ENCODE peak calls at places on chromosomes 6 and 20, in six cellular contexts. H, Z, P, B, D and K are unnamed samples.
A peak's percentile ranks its signal among the peaks of the same experiment; 100 is the strongest.

GRCh38 chr6:170178561-170179477 is 112.1 kb downstream of the DLL1 start:
- ATAC-seq in P (no peak), B (no peak), Z (no peak), D (no peak), H (peak; percentile 58), K (no peak)

GRCh38 chr6:96702626-96703025 is 134.7 kb downstream of the GPR63 start:
- ATAC-seq in H (no peak), B (no peak), D (no peak), P (no peak), Z (no peak), K (no peak)

GRCh38 chr20:4836935-4837334 is 115.2 kb downstream of the PRND start:
- ATAC-seq in B (no peak), Z (peak; percentile 38), P (no peak), H (no peak), D (no peak), K (peak; percentile 67)

GRCh38 chr6:82337688-82338257 is 25.8 kb upstream of the TPBG start:
- ATAC-seq in H (no peak), P (no peak), Z (no peak), B (no peak), D (no peak), K (no peak)

GRCh38 chr6:156256161-156256560 is 521.0 kb upstream of the ARID1B start:
- ATAC-seq in Z (no peak), P (no peak), D (no peak), H (no peak), B (no peak), K (no peak)

GRCh38 chr20:20482453-20482852 is 114.5 kb downstream of the INSM1 start:
- ATAC-seq in Z (no peak), P (peak; percentile 90), D (no peak), H (no peak), B (no peak), K (no peak)

GRCh38 chr20:46699651-46700359 is 9.6 kb upstream of the SLC2A10 start:
- ATAC-seq in H (peak; percentile 58), B (peak; percentile 65), Z (peak; percentile 49), D (peak; percentile 93), P (peak; percentile 83), K (no peak)

GRCh38 chr6:17021539-17021889 is 80.3 kb upstream of the STMND1 start:
- ATAC-seq in P (no peak), Z (no peak), H (no peak), B (no peak), D (no peak), K (no peak)

GRCh38 chr6:53579338-53579737 is 34.4 kb upstream of the GCLC start:
- ATAC-seq in D (no peak), B (no peak), P (no peak), H (no peak), Z (no peak), K (no peak)

GRCh38 chr20:37846573-37846972 is 56.4 kb upstream of the VSTM2L start:
- ATAC-seq in P (peak; percentile 26), Z (no peak), D (no peak), H (no peak), B (no peak), K (no peak)

GRCh38 chr6:156988276-156989158 is 211.3 kb downstream of the ARID1B start:
- ATAC-seq in B (peak; percentile 84), D (peak; percentile 76), Z (no peak), P (peak; percentile 73), H (no peak), K (no peak)

GRCh38 chr6:154555075-154555677 is 44.7 kb upstream of the CNKSR3 start:
- ATAC-seq in B (no peak), P (peak; percentile 41), Z (peak; percentile 93), H (no peak), D (no peak), K (no peak)

GRCh38 chr20:52033313-52033712 is 158.3 kb downstream of the ZFP64 start:
- ATAC-seq in D (peak; percentile 57), B (no peak), H (no peak), Z (no peak), P (no peak), K (no peak)

GRCh38 chr6:129350278-129350677 is 359.7 kb downstream of the ARHGAP18 start:
- ATAC-seq in H (no peak), P (peak; percentile 99), Z (no peak), D (no peak), B (no peak), K (no peak)

GRCh38 chr6:122077603-122078002 is 321.8 kb upstream of the HSF2 start:
- ATAC-seq in Z (no peak), D (no peak), P (no peak), B (peak; percentile 74), H (no peak), K (no peak)

GRCh38 chr6:151548201-151548600 is 54.4 kb downstream of the CCDC170 start:
- ATAC-seq in Z (no peak), B (no peak), H (no peak), P (no peak), D (no peak), K (no peak)

GRCh38 chr6:33190504-33191107 is 1.7 kb downstream of the COL11A2 start:
- ATAC-seq in P (peak; percentile 39), D (no peak), Z (no peak), H (no peak), B (no peak), K (no peak)

GRCh38 chr6:156511051-156511450 is 266.1 kb upstream of the ARID1B start:
- ATAC-seq in B (no peak), D (no peak), H (no peak), Z (no peak), P (no peak), K (no peak)

GRCh38 chr6:115796061-115796460 is 264.6 kb downstream of the FRK start:
- ATAC-seq in Z (no peak), D (no peak), B (no peak), H (no peak), P (no peak), K (no peak)

GRCh38 chr6:113508249-113508648 is 348.9 kb upstream of the MARCKS start:
- ATAC-seq in D (no peak), H (no peak), B (no peak), Z (no peak), P (no peak), K (no peak)

GRCh38 chr6:89184344-89184743 is 32.8 kb downstream of the GABRR1 start:
- ATAC-seq in D (peak; percentile 62), B (no peak), Z (no peak), P (no peak), H (no peak), K (no peak)

GRCh38 chr6:12621766-12622165 is 94.8 kb upstream of the PHACTR1 start:
- ATAC-seq in B (peak; percentile 54), D (no peak), Z (no peak), P (no peak), H (peak; percentile 21), K (no peak)

GRCh38 chr20:46040902-46041535 is 12.0 kb downstream of the SLC12A5 start:
- ATAC-seq in H (no peak), P (peak; percentile 87), B (peak; percentile 81), D (peak; percentile 95), Z (peak; percentile 61), K (no peak)

GRCh38 chr6:90707223-90707622 is 120.4 kb upstream of the MAP3K7 start:
- ATAC-seq in Z (no peak), B (no peak), H (no peak), D (no peak), P (no peak), K (no peak)

GRCh38 chr6:82906951-82907350 is 158.7 kb downstream of the UBE3D start:
- ATAC-seq in P (no peak), H (no peak), Z (no peak), D (no peak), B (no peak), K (no peak)

GRCh38 chr6:12937971-12938370 is 221.4 kb downstream of the PHACTR1 start:
- ATAC-seq in P (no peak), B (no peak), Z (no peak), H (no peak), D (no peak), K (no peak)

GRCh38 chr6:127022297-127022696 is 96.2 kb upstream of the RSPO3 start:
- ATAC-seq in B (no peak), D (no peak), Z (no peak), P (peak; percentile 90), H (no peak), K (no peak)

DNA sequence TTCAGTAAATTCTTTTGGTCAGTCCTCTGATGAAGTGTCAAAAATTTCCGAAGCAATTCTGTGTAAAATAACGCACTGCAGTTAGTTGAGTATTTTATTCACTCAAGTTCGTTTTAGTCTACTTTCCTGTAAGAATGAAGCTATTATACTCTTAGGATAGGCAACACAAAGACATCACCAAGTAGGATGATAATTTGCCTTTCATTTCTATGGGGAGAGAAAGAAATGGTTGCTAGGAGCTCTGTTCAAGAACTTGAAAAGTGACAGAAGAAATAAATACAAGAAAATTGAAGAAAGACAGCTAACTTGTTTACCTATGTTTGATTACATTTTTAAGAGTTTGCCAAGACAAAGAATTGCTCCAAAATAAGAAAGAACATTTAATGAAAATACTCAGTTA is 290.4 kb downstream of the EYS start:
- ATAC-seq in P (no peak), D (no peak), B (no peak), H (no peak), Z (no peak), K (no peak)
- TF ChIP-seq EP300 in P (no peak), D (no peak), B (no peak), H (no peak), Z (no peak), K (no peak)

GRCh38 chr20:57080796-57081195 is 185.6 kb downstream of the BMP7 start:
- ATAC-seq in H (no peak), P (peak; percentile 36), Z (no peak), D (no peak), B (no peak), K (no peak)
- H3K4me1 ChIP-seq in H (no peaks in the 10 kb centered on the region), P (no peaks in the 10 kb centered on the region), Z (no peaks in the 10 kb centered on the region), D (peaks cover 9% of the 10 kb centered on the region), B (no peaks in the 10 kb centered on the region), K (no peaks in the 10 kb centered on the region)

DNA sequence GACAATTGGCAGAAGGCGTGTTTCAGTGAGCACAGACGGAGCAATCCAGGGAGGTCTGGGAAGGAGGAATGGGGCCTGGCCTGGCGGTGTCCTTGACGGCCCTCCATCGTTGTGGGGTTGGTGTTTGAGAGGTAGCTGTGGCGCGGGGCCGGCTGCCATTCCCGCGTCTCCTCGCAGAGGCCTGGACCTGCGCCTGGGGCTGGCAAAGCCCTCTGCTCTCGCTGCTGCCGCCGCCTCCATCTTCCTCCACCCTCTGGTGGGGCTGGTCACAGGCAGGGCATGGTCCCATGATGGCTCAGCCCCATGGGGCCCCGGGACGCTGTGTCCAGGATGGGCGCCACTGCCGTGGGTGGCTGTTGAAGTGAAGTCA is 7.6 kb downstream of the OSBPL2 start:
- ATAC-seq in P (no peak), D (no peak), Z (no peak), B (no peak), H (no peak), K (no peak)
- H3K4me3 ChIP-seq in P (no peak overlapping the region), D (no peak overlapping the region), Z (no peak overlapping the region), B (no peak overlapping the region), H (no peak overlapping the region), K (no peak overlapping the region)

GRCh38 chr20:23358923-23359572 is 2.9 kb upstream of the GZF1 start:
- ATAC-seq in P (no peak), D (no peak), Z (no peak), H (no peak), B (no peak), K (no peak)

GRCh38 chr20:23363257-23363649 is 1.3 kb downstream of the GZF1 start:
- ATAC-seq in D (no peak), P (no peak), Z (no peak), B (peak; percentile 1), H (no peak), K (no peak)

GRCh38 chr20:23362392-23363256 is 642 bp downstream of the GZF1 start:
- ATAC-seq in B (peak; percentile 27), P (peak; percentile 45), H (peak; percentile 38), D (peak; percentile 7), Z (peak; percentile 5), K (no peak)

GRCh38 chr20:23361108-23361650 is 803 bp upstream of the GZF1 start:
- ATAC-seq in D (peak; percentile 17), H (peak; percentile 33), Z (no peak), P (no peak), B (no peak), K (peak; percentile 8)

GRCh38 chr20:23361651-23362391 is at the start of gene GZF1:
- ATAC-seq in P (peak; percentile 82), Z (peak; percentile 71), H (peak; percentile 95), B (peak; percentile 85), D (peak; percentile 85), K (peak; percentile 90)
- TF ChIP-seq EP300 in P (peak; percentile 99), Z (no peak), H (peak; percentile 94), B (peak; percentile 42), D (peak; percentile 41), K (peak; percentile 58)